ENCODE peak calls at places on chromosomes 3 and 15, in eight cellular contexts. W is CD8-positive, alpha-beta T cell; K is RPMI8226; A is EH; N is cerebellar nuclear complex; H is ureter; J is astrocyte; C is lung. L is an unnamed sample.

GRCh38 chr15:66923438-66923881 is 141.9 kb upstream of the SMAD3 start:
- DNase-seq in W (peak), K (peak), A (no peak), N (no peak), H (no peak), J (no peak), C (no peak), L (no peak)

GRCh38 chr3:106399773-106400172 is 531.0 kb upstream of the CBLB start:
- DNase-seq in W (no peak), K (no peak), A (no peak), N (no peak), H (no peak), J (no peak), C (no peak), L (no peak)

GRCh38 chr3:129793947-129794318 is 99.6 kb downstream of the TMCC1 start:
- DNase-seq in W (no peak), K (no peak), A (no peak), N (no peak), H (no peak), J (no peak), C (no peak), L (no peak)

GRCh38 chr15:92801774-92802464 is 98.2 kb upstream of the CHD2 start:
- DNase-seq in W (no peak), K (no peak), A (peak), N (no peak), H (no peak), J (peak), C (no peak), L (peak)

GRCh38 chr3:11933529-11933928 is 70.7 kb upstream of the SYN2 start:
- DNase-seq in W (no peak), K (no peak), A (no peak), N (no peak), H (no peak), J (no peak), C (no peak), L (no peak)

GRCh38 chr15:95324596-95325135 is 1005.8 kb upstream of the NR2F2 start:
- DNase-seq in W (no peak), K (no peak), A (no peak), N (no peak), H (no peak), J (no peak), C (no peak), L (no peak)

GRCh38 chr3:36911990-36912804 is 32.7 kb downstream of the TRANK1 start:
- DNase-seq in W (no peak), K (peak), A (peak), N (no peak), H (no peak), J (peak), C (no peak), L (peak)

GRCh38 chr15:52785672-52786406 is 4.3 kb downstream of the ONECUT1 start:
- DNase-seq in W (no peak), K (no peak), A (no peak), N (no peak), H (no peak), J (no peak), C (no peak), L (no peak)

GRCh38 chr15:93973287-93973686 is 258.1 kb upstream of the MCTP2 start:
- DNase-seq in W (no peak), K (no peak), A (no peak), N (no peak), H (no peak), J (no peak), C (no peak), L (no peak)

GRCh38 chr3:31462050-31462569 is 70.6 kb upstream of the STT3B start:
- DNase-seq in W (no peak), K (peak), A (no peak), N (no peak), H (no peak), J (no peak), C (no peak), L (no peak)

GRCh38 chr3:127035672-127036071 is 52.8 kb downstream of the PLXNA1 start:
- DNase-seq in W (no peak), K (peak), A (peak), N (no peak), H (peak), J (peak), C (peak), L (peak)

GRCh38 chr15:95401586-95401985 is 928.9 kb upstream of the NR2F2 start:
- DNase-seq in W (no peak), K (no peak), A (peak), N (no peak), H (no peak), J (no peak), C (no peak), L (peak)

GRCh38 chr3:129576514-129577345 is 29.7 kb downstream of the PLXND1 start:
- DNase-seq in W (peak), K (peak), A (no peak), N (no peak), H (no peak), J (no peak), C (no peak), L (no peak)

GRCh38 chr3:147937341-147937740 is 528.2 kb downstream of the ZIC1 start:
- DNase-seq in W (no peak), K (no peak), A (peak), N (no peak), H (no peak), J (peak), C (no peak), L (peak)

GRCh38 chr15:63364293-63365003 is 17.2 kb downstream of the CA12 start:
- DNase-seq in W (no peak), K (no peak), A (peak), N (no peak), H (no peak), J (no peak), C (no peak), L (peak)

GRCh38 chr3:42120866-42121265 is 29.7 kb downstream of the TRAK1 start:
- DNase-seq in W (no peak), K (no peak), A (no peak), N (no peak), H (peak), J (no peak), C (no peak), L (peak)

GRCh38 chr3:27093771-27094170 is 275.4 kb downstream of the NEK10 start:
- DNase-seq in W (no peak), K (no peak), A (peak), N (no peak), H (no peak), J (no peak), C (no peak), L (no peak)